ENCODE peak calls at places on chromosome 13, in seven cellular contexts. B, X, P, N, J, H and D are unnamed samples.

GRCh38 chr13:51683537-51684050 is 99.3 kb downstream of the WDFY2 start:
- DNase-seq in B (no peak), P (no peak), J (no peak), H (no peak), X (no peak), N (no peak), D (no peak)

GRCh38 chr13:27131906-27132305 is 39.7 kb downstream of the USP12 start:
- DNase-seq in B (no peak), P (peak), N (no peak), H (no peak), J (no peak), X (no peak), D (no peak)

GRCh38 chr13:44758595-44759221 is 182.6 kb upstream of the TSC22D1 start:
- DNase-seq in X (no peak), N (peak), H (peak), B (no peak), J (no peak), P (peak), D (peak)

GRCh38 chr13:47233734-47234133 is 336.9 kb upstream of the HTR2A start:
- DNase-seq in N (peak), B (no peak), P (no peak), H (no peak), J (no peak), X (peak), D (peak)

GRCh38 chr13:32031025-32031814 is at the start of gene FRY:
- DNase-seq in J (peak), B (peak), H (peak), P (peak), N (peak), X (peak), D (peak)

GRCh38 chr13:33744589-33745369 is 73.2 kb upstream of the RFC3 start:
- DNase-seq in X (peak), B (peak), H (no peak), J (peak), P (no peak), N (peak), D (peak)

GRCh38 chr13:111634410-111634809 is 314.0 kb downstream of the TEX29 start:
- DNase-seq in J (no peak), P (no peak), X (no peak), N (no peak), H (no peak), B (no peak), D (no peak)

GRCh38 chr13:65336916-65337315 is 1893.2 kb downstream of the PCDH9 start:
- DNase-seq in X (no peak), P (no peak), N (no peak), H (no peak), B (no peak), J (peak), D (peak)

GRCh38 chr13:48818495-48818961 is 157.2 kb upstream of the FNDC3A start:
- DNase-seq in B (no peak), X (no peak), J (no peak), H (no peak), P (peak), N (peak), D (peak)

GRCh38 chr13:113393572-113394503 is 29.9 kb upstream of the GRTP1 start:
- DNase-seq in B (peak), P (peak), X (peak), J (peak), H (peak), N (peak), D (peak)

GRCh38 chr13:55999709-56000108 is 1141.0 kb upstream of the PRR20A start:
- DNase-seq in N (no peak), P (no peak), B (no peak), H (no peak), J (peak), X (no peak), D (no peak)

GRCh38 chr13:42486711-42487198 is 87.2 kb upstream of the TNFSF11 start:
- DNase-seq in J (no peak), X (no peak), H (peak), N (peak), B (no peak), P (peak), D (peak)

GRCh38 chr13:76677047-76677446 is 209.2 kb downstream of the KCTD12 start:
- DNase-seq in P (no peak), X (no peak), J (no peak), N (peak), B (no peak), H (no peak), D (peak)

GRCh38 chr13:112942689-112943308 is 26.2 kb upstream of the MCF2L start:
- DNase-seq in N (peak), J (peak), B (peak), P (peak), H (peak), X (peak), D (peak)